ENCODE peak calls at places on chromosome X, in nine cellular contexts. I is cardiac muscle cell, O is transverse colon, D is body of pancreas, S is ovary, A is heart left ventricle, T is OCI-LY7, L is Peyer's patch, M is tibial nerve. P is an unnamed sample. For H3K4me1, the result is how much of the 10 kb centered on the place peaks cover.

GRCh38 chrX:68753218-68753617 is 75.6 kb upstream of the EFNB1 start:
- DNase-seq in T (no peak), L (no peak), O (no peak), A (no peak), D (no peak), I (no peak), M (no peak), S (no peak), P (no peak)

GRCh38 chrX:131827935-131828334 is 195.2 kb upstream of the STK26 start:
- DNase-seq in D (peak), I (peak), S (no peak), M (no peak), A (no peak), L (no peak), T (peak), O (no peak), P (no peak)

GRCh38 chrX:96432647-96433046 is 252.0 kb upstream of the DIAPH2 start:
- DNase-seq in L (no peak), T (no peak), A (no peak), S (no peak), I (no peak), M (no peak), O (no peak), D (no peak), P (no peak)

GRCh38 chrX:40068048-40068447 is 29.7 kb downstream of the BCOR start:
- DNase-seq in L (no peak), O (no peak), T (no peak), S (no peak), A (no peak), I (no peak), D (no peak), M (no peak), P (no peak)

GRCh38 chrX:85084770-85085393 is 81.2 kb downstream of the APOOL start:
- DNase-seq in A (no peak), M (peak), I (peak), O (no peak), S (no peak), D (peak), T (peak), L (no peak), P (no peak)

GRCh38 chrX:11908371-11908770 is 150.3 kb downstream of the MSL3 start:
- DNase-seq in A (no peak), S (no peak), I (peak), O (no peak), T (peak), D (no peak), L (no peak), M (no peak), P (no peak)

GRCh38 chrX:69070949-69071650 is 94.2 kb downstream of the PJA1 start:
- DNase-seq in L (no peak), S (no peak), T (no peak), I (peak), M (no peak), D (peak), O (peak), A (peak), P (no peak)

GRCh38 chrX:50971390-50971789 is 60.9 kb downstream of the BMP15 start:
- DNase-seq in O (no peak), T (no peak), M (no peak), I (no peak), L (no peak), A (no peak), S (no peak), D (no peak), P (no peak)

GRCh38 chrX:307261-308111 is 11.1 kb downstream of the GTPBP6 start:
- DNase-seq in I (no peak), S (no peak), M (no peak), T (no peak), D (no peak), A (peak), L (no peak), O (no peak), P (no peak)

GRCh38 chrX:21966866-21967265 is 26.4 kb downstream of the SMS start:
- DNase-seq in M (no peak), S (no peak), I (no peak), L (no peak), T (no peak), D (no peak), O (no peak), A (no peak), P (no peak)

GRCh38 chrX:74383611-74384010 is 37.7 kb upstream of the SLC16A2 start:
- DNase-seq in T (peak), L (no peak), O (peak), A (peak), S (peak), M (peak), D (peak), I (peak), P (peak)

GRCh38 chrX:29661290-29661689 is 554.1 kb upstream of the MAGEB2 start:
- DNase-seq in A (no peak), M (no peak), I (no peak), D (no peak), S (no peak), O (no peak), T (no peak), L (no peak), P (no peak)

GRCh38 chrX:101799387-101799786 is 132.4 kb downstream of the ZMAT1 start:
- DNase-seq in S (peak), A (peak), M (peak), I (peak), O (peak), L (no peak), D (peak), T (peak), P (peak)

GRCh38 chrX:107348990-107349389 is 100.5 kb upstream of the FRMPD3 start:
- DNase-seq in O (no peak), M (no peak), D (no peak), A (no peak), T (no peak), L (no peak), I (no peak), S (no peak), P (no peak)

GRCh38 chrX:78658851-78659744 is at the start of gene RTL3:
- DNase-seq in O (no peak), S (no peak), T (no peak), A (no peak), M (no peak), L (no peak), I (no peak), D (no peak), P (no peak)

GRCh38 chrX:129695937-129696336 is 41.2 kb upstream of the APLN start:
- DNase-seq in S (no peak), M (no peak), I (no peak), L (no peak), D (no peak), O (no peak), T (no peak), A (no peak), P (no peak)

GRCh38 chrX:25029288-25029687 is 13.5 kb upstream of the ARX start:
- DNase-seq in M (no peak), L (no peak), T (no peak), I (no peak), O (no peak), A (no peak), D (no peak), S (no peak), P (no peak)

GRCh38 chrX:129940721-129941120 is 34.8 kb downstream of the UTP14A start:
- DNase-seq in I (no peak), D (no peak), O (no peak), S (no peak), M (no peak), T (no peak), A (no peak), L (no peak), P (no peak)

GRCh38 chrX:13194291-13195103 is 125.4 kb downstream of the ATXN3L start:
- DNase-seq in I (no peak), S (no peak), L (no peak), M (no peak), O (no peak), D (peak), A (no peak), T (peak), P (no peak)

GRCh38 chrX:40511258-40511657 is 69.5 kb upstream of the ATP6AP2 start:
- DNase-seq in A (no peak), O (no peak), L (no peak), S (no peak), I (no peak), T (no peak), D (no peak), M (no peak), P (no peak)

GRCh38 chrX:138519296-138519695 is 192.2 kb downstream of the FGF13 start:
- DNase-seq in L (no peak), A (no peak), M (no peak), T (no peak), S (no peak), D (no peak), I (peak), O (no peak), P (no peak)

GRCh38 chrX:45295587-45295986 is 94.9 kb upstream of the DIPK2B start:
- DNase-seq in A (no peak), O (peak), D (peak), S (no peak), M (no peak), T (no peak), I (peak), L (no peak), P (no peak)

GRCh38 chrX:77527233-77528001 is 80.2 kb downstream of the FGF16 start:
- DNase-seq in T (no peak), I (peak), D (peak), O (no peak), L (no peak), S (peak), A (peak), M (no peak), P (no peak)

GRCh38 chrX:21705215-21705614 is 47.1 kb upstream of the KLHL34 start:
- DNase-seq in L (no peak), T (no peak), M (no peak), O (no peak), A (no peak), I (no peak), D (no peak), S (no peak), P (no peak)

GRCh38 chrX:78123190-78123589 is 16.3 kb downstream of the TAF9B start:
- DNase-seq in D (no peak), T (no peak), S (no peak), O (no peak), L (no peak), A (no peak), M (no peak), I (no peak), P (no peak)

GRCh38 chrX:20515841-20516461 is 249.2 kb upstream of the RPS6KA3 start:
- DNase-seq in A (no peak), S (no peak), I (peak), T (no peak), D (peak), M (no peak), O (no peak), L (no peak), P (no peak)

GRCh38 chrX:140346711-140347110 is 158.2 kb downstream of the SOX3 start:
- DNase-seq in S (no peak), T (no peak), I (no peak), L (no peak), A (no peak), M (no peak), D (no peak), O (no peak), P (no peak)

GRCh38 chrX:86002076-86002896 is 45.1 kb downstream of the CHM start:
- DNase-seq in S (no peak), L (peak), A (no peak), D (peak), O (peak), M (no peak), I (peak), T (no peak), P (no peak)

GRCh38 chrX:110125435-110125834 is 122.5 kb downstream of the TMEM164 start:
- DNase-seq in D (peak), T (no peak), O (no peak), M (no peak), S (no peak), A (no peak), L (no peak), I (peak), P (no peak)

GRCh38 chrX:10549280-10549679 is 71.1 kb downstream of the MID1 start:
- DNase-seq in L (no peak), S (no peak), M (no peak), I (no peak), O (peak), A (no peak), D (no peak), T (no peak), P (no peak)
- H3K4me1 ChIP-seq in L (under half), S (under half), M (under half), I (under half), O (under half), A (under half), D (under half), T (under half), P (under half)

GRCh38 chrX:153944140-153944799 is at the start of gene RENBP:
- DNase-seq in O (peak), S (no peak), L (peak), M (no peak), T (peak), A (peak), I (peak), D (peak), P (peak)

GRCh38 chrX:153939573-153939972 is 4.7 kb upstream of the NAA10 start:
- DNase-seq in L (no peak), D (no peak), A (no peak), O (no peak), M (no peak), S (no peak), T (no peak), I (no peak), P (no peak)

GRCh38 chrX:153944800-153945150 is 332 bp upstream of the RENBP start:
- DNase-seq in A (no peak), I (no peak), T (no peak), L (no peak), S (no peak), D (no peak), O (no peak), M (no peak), P (no peak)

GRCh38 chrX:153938226-153938786 is 3.5 kb upstream of the NAA10 start:
- DNase-seq in L (no peak), A (no peak), O (no peak), S (no peak), D (no peak), I (no peak), M (no peak), T (no peak), P (no peak)

GRCh38 chrX:153941331-153942252 is 2.9 kb downstream of the RENBP start:
- DNase-seq in I (no peak), S (no peak), M (no peak), A (no peak), O (no peak), D (no peak), L (no peak), T (no peak), P (no peak)
- H3K27ac ChIP-seq in I (no peak), S (no peak), M (peak), A (no peak), O (no peak), D (no peak), L (no peak), T (no peak), P (no peak)

DNA sequence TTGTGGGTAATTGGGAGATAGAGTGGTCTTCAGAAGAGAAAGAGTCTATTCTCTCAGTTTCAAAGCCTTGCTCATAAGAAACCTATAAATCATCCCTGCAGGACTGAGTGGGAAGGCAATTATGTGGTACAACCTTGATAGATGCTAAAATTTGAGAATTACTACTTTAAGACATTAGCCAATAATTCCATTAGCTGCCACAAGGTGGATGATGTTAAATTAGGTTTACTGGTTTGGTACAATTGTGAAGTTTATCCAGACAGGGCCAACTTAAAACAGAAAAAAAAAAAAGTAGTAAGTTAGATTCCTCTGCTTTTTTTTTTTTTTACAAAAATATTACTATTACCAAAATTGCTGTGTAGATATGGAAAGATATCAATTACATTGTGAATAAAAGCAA is 73.2 kb upstream of the AMOT start:
- DNase-seq in L (no peak), O (no peak), M (no peak), I (no peak), A (no peak), D (no peak), T (no peak), S (no peak), P (no peak)
- TF ChIP-seq CTCF in L (no peak), O (no peak), M (no peak), I (no peak), A (no peak), D (no peak), T (no peak), S (no peak), P (no peak)

GRCh38 chrX:70470850-70471289 is 26.2 kb downstream of the DLG3 start:
- DNase-seq in T (no peak), I (no peak), A (no peak), D (no peak), M (no peak), O (no peak), L (no peak), S (no peak), P (no peak)
- H3K4me1 ChIP-seq in T (under half), I (under half), A (under half), D (under half), M (under half), O (under half), L (under half), S (under half), P (under half)

GRCh38 chrX:55004231-55004630 is 4.1 kb downstream of the APEX2 start:
- DNase-seq in I (no peak), T (no peak), S (no peak), O (no peak), L (no peak), D (no peak), M (no peak), A (no peak), P (no peak)

GRCh38 chrX:55011294-55011693 is 11.1 kb downstream of the APEX2 start:
- DNase-seq in M (no peak), I (no peak), A (no peak), T (peak), D (no peak), S (no peak), O (no peak), L (no peak), P (no peak)

GRCh38 chrX:55006827-55007621 is 6.9 kb downstream of the APEX2 start:
- DNase-seq in O (no peak), T (no peak), D (no peak), S (no peak), L (no peak), M (no peak), A (no peak), I (no peak), P (no peak)

GRCh38 chrX:55008571-55009358 is 8.6 kb downstream of the APEX2 start:
- DNase-seq in M (no peak), D (no peak), O (no peak), S (no peak), L (no peak), T (no peak), I (peak), A (no peak), P (no peak)

DNA sequence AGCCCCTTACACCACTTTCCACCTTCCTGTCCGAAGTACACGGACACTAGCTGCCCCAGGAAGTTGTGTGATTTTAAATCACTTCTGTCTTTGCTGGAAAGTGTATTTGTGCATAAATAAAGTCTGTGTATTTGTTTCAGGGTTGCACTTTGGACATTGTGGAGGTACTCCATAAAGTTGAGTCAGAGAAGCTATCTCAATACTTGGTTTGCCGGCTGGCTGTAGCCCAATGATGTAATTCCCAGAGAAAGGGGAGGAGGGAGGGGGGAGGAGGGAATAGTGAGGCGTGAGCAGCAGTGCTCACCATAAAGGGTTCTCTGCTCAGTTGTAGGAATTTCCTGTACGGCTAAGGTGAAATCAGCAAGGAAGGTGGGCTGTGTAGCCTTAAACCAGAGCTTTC is 7.5 kb downstream of the APEX2 start:
- DNase-seq in A (peak), T (no peak), S (peak), O (peak), L (peak), I (no peak), D (peak), M (peak), P (peak)
- H3K27ac ChIP-seq in A (peak), T (no peak), S (no peak), O (peak), L (no peak), I (no peak), D (peak), M (no peak), P (peak)

GRCh38 chrX:121336831-121337421 is 289.5 kb downstream of the GLUD2 start:
- DNase-seq in D (no peak), O (no peak), M (no peak), S (no peak), I (no peak), T (no peak), A (no peak), L (no peak), P (no peak)

GRCh38 chrX:121333942-121334341 is 286.5 kb downstream of the GLUD2 start:
- DNase-seq in I (peak), M (no peak), T (peak), A (no peak), L (no peak), D (no peak), S (no peak), O (no peak), P (no peak)
- TF ChIP-seq CTCF in I (no peak), M (no peak), T (peak), A (no peak), L (no peak), D (peak), S (no peak), O (no peak), P (no peak)

DNA sequence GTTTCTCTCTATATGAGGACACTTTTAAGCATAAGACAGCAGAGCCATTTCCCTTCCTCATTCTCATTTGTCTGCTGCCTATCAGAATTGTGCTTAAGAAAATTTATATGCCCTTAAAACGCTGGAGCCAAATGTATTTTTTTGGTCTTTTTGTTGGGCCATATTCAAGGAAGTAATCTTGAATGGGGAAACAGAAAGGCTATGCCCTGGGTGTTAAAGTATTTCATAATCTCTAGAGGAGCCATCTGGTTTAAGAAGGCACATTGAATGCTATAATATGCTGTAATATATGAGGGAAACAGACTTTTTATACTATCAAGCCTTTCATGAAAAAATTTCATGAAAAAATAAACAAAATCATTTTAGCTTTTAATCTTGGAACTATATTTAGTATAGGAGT is 4.3 kb downstream of the DMD start:
- DNase-seq in S (no peak), O (no peak), L (no peak), A (no peak), M (no peak), I (no peak), D (no peak), T (no peak), P (no peak)
- H3K4me1 ChIP-seq in S (under half), O (under half), L (under half), A (under half), M (under half), I (under half), D (under half), T (under half), P (under half)

GRCh38 chrX:118199997-118200396 is 83.4 kb upstream of the KLHL13 start:
- DNase-seq in O (no peak), M (no peak), L (no peak), I (peak), T (no peak), D (peak), A (no peak), S (no peak), P (no peak)

DNA sequence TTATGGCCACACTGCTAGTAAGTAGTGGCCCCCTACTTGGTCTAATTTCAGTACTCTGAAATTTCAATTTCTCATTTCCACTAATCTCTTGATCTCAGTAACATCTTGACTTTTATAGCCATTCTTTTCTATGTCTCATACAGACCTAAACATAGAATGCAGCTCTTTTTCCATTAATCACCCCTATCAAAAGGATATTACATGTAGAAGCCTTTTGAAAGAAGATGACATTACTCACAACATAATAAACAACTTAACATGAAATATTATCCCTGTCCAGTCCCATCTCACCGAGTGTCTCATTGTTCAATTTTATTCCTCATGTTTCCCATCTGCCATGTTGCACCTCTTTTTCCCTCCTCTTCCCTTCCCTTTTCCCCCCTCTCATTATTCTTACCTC is 81.1 kb upstream of the KLHL13 start:
- DNase-seq in A (no peak), S (no peak), I (no peak), T (no peak), M (no peak), D (no peak), L (no peak), O (no peak), P (no peak)
- H3K27ac ChIP-seq in A (no peak), S (no peak), I (no peak), T (no peak), M (no peak), D (no peak), L (no peak), O (no peak), P (no peak)

P was measured in lung.